ENCODE peak calls at places on chromosome 16, in ten cellular contexts. Z is activated CD4-positive, alpha-beta T cell treated with anti-CD3 and anti-CD28 coated beads for 36 hours; S is nephron progenitor cell; Q is PC-9; F is Panc1; C is endothelial cell; G is activated CD4-positive, alpha-beta memory T cell treated with anti-CD3 and anti-CD28 coated beads for 36 hours; Y is Right ventricle myocardium superior; P is T-helper 17 cell; O is lung microvascular endothelial cell. M is an unnamed sample.

GRCh38 chr16:81951564-81951963 is 59.7 kb downstream of the SDR42E1 start:
- DNase-seq in Y (no peak), C (no peak), G (no peak), Z (no peak), P (no peak), F (no peak), O (no peak), Q (no peak), S (no peak), M (no peak)

GRCh38 chr16:47139561-47140185 is 4.1 kb downstream of the NETO2 start:
- DNase-seq in C (no peak), Q (no peak), S (no peak), F (no peak), G (no peak), P (no peak), O (peak), Y (no peak), Z (no peak), M (no peak)

GRCh38 chr16:2827481-2827790 is 2.7 kb upstream of the ZG16B start:
- DNase-seq in G (no peak), O (no peak), Y (peak), S (no peak), Z (no peak), C (no peak), Q (no peak), F (no peak), P (no peak), M (no peak)

GRCh38 chr16:3954411-3954921 is 74.0 kb upstream of the CREBBP start:
- DNase-seq in S (no peak), F (no peak), Z (no peak), G (no peak), Y (peak), P (no peak), C (no peak), O (no peak), Q (no peak), M (no peak)

GRCh38 chr16:66524601-66525164 is 25.2 kb downstream of the TK2 start:
- DNase-seq in P (no peak), O (peak), Z (no peak), S (no peak), Y (no peak), C (no peak), Q (no peak), G (peak), F (no peak), M (peak)

GRCh38 chr16:69566437-69567030 is 768 bp downstream of the NFAT5 start:
- DNase-seq in F (no peak), Q (peak), C (peak), P (no peak), Y (peak), G (peak), O (peak), Z (peak), S (peak), M (peak)

GRCh38 chr16:61233718-61234117 is 802.5 kb downstream of the CDH8 start:
- DNase-seq in P (no peak), Q (no peak), Z (no peak), C (no peak), G (no peak), S (no peak), Y (no peak), O (peak), F (no peak), M (no peak)

GRCh38 chr16:10490141-10490540 is 90.3 kb downstream of the EMP2 start:
- DNase-seq in P (no peak), F (no peak), S (no peak), Q (no peak), G (no peak), Y (no peak), O (no peak), Z (no peak), C (no peak), M (no peak)

GRCh38 chr16:86027366-86028126 is 128.6 kb downstream of the IRF8 start:
- DNase-seq in P (no peak), Z (no peak), C (no peak), S (no peak), G (no peak), Y (no peak), O (no peak), Q (no peak), F (no peak), M (no peak)

GRCh38 chr16:14291941-14292825 is 221.1 kb downstream of the MRTFB start:
- DNase-seq in P (no peak), Q (no peak), F (no peak), O (no peak), Y (no peak), C (no peak), S (no peak), Z (no peak), G (no peak), M (no peak)

GRCh38 chr16:86195863-86196630 is 297.1 kb downstream of the IRF8 start:
- DNase-seq in S (peak), C (peak), O (peak), F (no peak), G (no peak), Q (no peak), Z (no peak), Y (no peak), P (no peak), M (no peak)

GRCh38 chr16:11407047-11407982 is 62.1 kb downstream of the RMI2 start:
- DNase-seq in O (peak), C (peak), Z (peak), Q (peak), G (peak), F (peak), P (peak), Y (no peak), S (peak), M (peak)

GRCh38 chr16:80976946-80977345 is 29.7 kb downstream of the CMC2 start:
- DNase-seq in Y (no peak), G (no peak), C (no peak), S (no peak), P (no peak), Z (no peak), F (no peak), Q (no peak), O (no peak), M (no peak)